ENCODE peak calls at places on chromosome 12, in seven cellular contexts. I is K562, U is choroid plexus epithelial cell, O is WERI-Rb-1, J is lower leg skin, P is gastrocnemius medialis, Y is AG10803. X is an unnamed sample.
A peak's percentile ranks its signal among the peaks of the same experiment; 100 is the strongest.

GRCh38 chr12:16350682-16351081 is 3.2 kb downstream of the MGST1 start:
- DNase-seq in I (no peak), U (peak; percentile 98), O (no peak), J (no peak), P (peak; percentile 65), Y (peak; percentile 96), X (peak; percentile 94)

GRCh38 chr12:50633950-50634349 is 129.2 kb downstream of the DIP2B start:
- DNase-seq in I (no peak), U (no peak), O (no peak), J (no peak), P (no peak), Y (peak; percentile 89), X (peak; percentile 74)

GRCh38 chr12:3496964-3497363 is 6.0 kb downstream of the PRMT8 start:
- DNase-seq in I (no peak), U (no peak), O (peak; percentile 47), J (no peak), P (no peak), Y (no peak), X (no peak)

GRCh38 chr12:15899282-15899870 is 11.8 kb upstream of the DERA start:
- DNase-seq in I (peak; percentile 25), U (peak; percentile 49), O (no peak), J (no peak), P (no peak), Y (no peak), X (no peak)

GRCh38 chr12:402127-402456 is 648 bp downstream of the CCDC77 start:
- DNase-seq in I (peak; percentile 53), U (peak; percentile 65), O (peak; percentile 29), J (no peak), P (no peak), Y (peak; percentile 36), X (peak; percentile 51)

GRCh38 chr12:87953257-87953860 is 75.8 kb downstream of the C12orf50 start:
- DNase-seq in I (peak; percentile 3), U (peak; percentile 89), O (peak; percentile 15), J (no peak), P (no peak), Y (peak; percentile 40), X (peak; percentile 71)

GRCh38 chr12:89721291-89721987 is 12.8 kb upstream of the ATP2B1 start:
- DNase-seq in I (no peak), U (no peak), O (no peak), J (no peak), P (no peak), Y (no peak), X (no peak)

GRCh38 chr12:122888232-122888752 is 7.6 kb downstream of the VPS37B start:
- DNase-seq in I (peak; percentile 60), U (peak; percentile 92), O (no peak), J (peak; percentile 89), P (no peak), Y (peak; percentile 54), X (peak; percentile 81)

GRCh38 chr12:38838211-38838850 is 67.1 kb downstream of the CPNE8 start:
- DNase-seq in I (no peak), U (no peak), O (no peak), J (no peak), P (no peak), Y (no peak), X (no peak)

GRCh38 chr12:59365133-59365532 is 230.7 kb upstream of the SLC16A7 start:
- DNase-seq in I (no peak), U (no peak), O (no peak), J (no peak), P (no peak), Y (no peak), X (no peak)

GRCh38 chr12:46674818-46675217 is 151.0 kb downstream of the SLC38A4 start:
- DNase-seq in I (no peak), U (no peak), O (no peak), J (no peak), P (no peak), Y (no peak), X (no peak)

GRCh38 chr12:1173806-1174617 is 183.0 kb downstream of the ERC1 start:
- DNase-seq in I (no peak), U (no peak), O (no peak), J (no peak), P (no peak), Y (no peak), X (no peak)

GRCh38 chr12:69515394-69515793 is 45.2 kb downstream of the FRS2 start:
- DNase-seq in I (no peak), U (peak; percentile 50), O (no peak), J (no peak), P (no peak), Y (no peak), X (no peak)
- H3K4me3 ChIP-seq in I (no peak overlapping the region), U (no peak overlapping the region), O (no peak overlapping the region), J (no peak overlapping the region), P (no peak overlapping the region), Y (no peak overlapping the region), X (no peak overlapping the region)

GRCh38 chr12:91180577-91180976 is 2.0 kb downstream of the DCN start:
- DNase-seq in I (no peak), U (peak; percentile 84), O (no peak), J (no peak), P (no peak), Y (peak; percentile 95), X (peak; percentile 88)

GRCh38 chr12:91185437-91185836 is 2.8 kb upstream of the DCN start:
- DNase-seq in I (no peak), U (no peak), O (no peak), J (no peak), P (no peak), Y (no peak), X (no peak)

GRCh38 chr12:91181053-91181452 is 1.6 kb downstream of the DCN start:
- DNase-seq in I (no peak), U (peak; percentile 66), O (no peak), J (no peak), P (no peak), Y (peak; percentile 41), X (peak; percentile 55)

GRCh38 chr12:91183565-91183964 is 948 bp upstream of the DCN start:
- DNase-seq in I (no peak), U (no peak), O (no peak), J (no peak), P (no peak), Y (no peak), X (peak; percentile 24)

DNA sequence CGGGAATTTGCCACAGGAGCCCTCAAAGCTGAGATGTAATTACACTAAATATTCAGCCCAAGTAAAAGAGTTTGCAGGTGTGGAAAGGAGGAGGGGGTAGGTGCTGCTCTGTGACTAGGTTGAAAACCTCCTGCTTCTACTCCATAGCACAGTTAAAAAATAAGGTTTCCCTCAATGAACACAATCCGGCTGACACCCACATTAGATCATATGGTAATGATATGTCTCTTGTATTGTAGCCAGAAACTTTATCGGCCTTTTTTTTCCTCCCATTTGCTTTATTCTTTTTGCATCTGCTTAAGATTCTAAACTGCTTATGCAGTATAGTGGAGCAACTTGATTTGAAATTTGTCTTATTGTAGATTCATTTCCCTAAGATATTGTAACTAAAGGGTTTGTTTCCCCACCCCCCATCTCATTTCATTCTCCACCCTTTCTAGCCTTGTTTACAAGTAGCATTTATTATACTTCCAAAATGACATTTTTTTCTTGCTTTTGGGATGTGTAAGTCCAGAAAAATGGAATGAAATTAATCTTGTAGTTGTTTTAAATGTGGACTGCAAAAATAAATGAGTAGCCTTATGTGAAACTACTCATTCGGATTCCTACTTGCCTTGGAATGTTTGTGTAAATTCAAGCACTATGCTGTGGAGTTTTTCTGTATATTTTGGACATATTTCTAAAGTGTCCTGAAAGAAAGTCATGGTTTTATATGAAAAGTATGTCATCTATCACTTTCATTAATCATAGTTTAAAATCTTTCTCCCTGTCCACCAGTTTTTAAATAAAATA is at the start of gene DCN:
- DNase-seq in I (no peak), U (peak; percentile 65), O (no peak), J (no peak), P (no peak), Y (peak; percentile 55), X (peak; percentile 63)
- H3K4me3 ChIP-seq in I (no peak within 1 kb of the TSS), U (peak within 1 kb of the TSS; percentile 64), O (no peak within 1 kb of the TSS), J (no peak within 1 kb of the TSS), P (peak within 1 kb of the TSS; percentile 44), Y (peak within 1 kb of the TSS; percentile 72), X (peak within 1 kb of the TSS; percentile 54)

GRCh38 chr12:108948369-108948768 is 68.5 kb downstream of the DAO start:
- DNase-seq in I (no peak), U (no peak), O (no peak), J (no peak), P (no peak), Y (no peak), X (no peak)

GRCh38 chr12:108955225-108955835 is 65.5 kb downstream of the SVOP start:
- DNase-seq in I (no peak), U (peak; percentile 34), O (peak; percentile 85), J (no peak), P (peak; percentile 43), Y (peak; percentile 31), X (peak; percentile 10)

GRCh38 chr12:108949976-108950375 is 70.1 kb downstream of the DAO start:
- DNase-seq in I (no peak), U (no peak), O (no peak), J (no peak), P (no peak), Y (no peak), X (no peak)

GRCh38 chr12:108947097-108947496 is 67.2 kb downstream of the DAO start:
- DNase-seq in I (no peak), U (no peak), O (no peak), J (no peak), P (no peak), Y (no peak), X (no peak)

GRCh38 chr12:108950991-108951739 is 69.7 kb downstream of the SVOP start:
- DNase-seq in I (peak; percentile 79), U (peak; percentile 77), O (peak; percentile 76), J (peak; percentile 96), P (peak; percentile 61), Y (peak; percentile 52), X (peak; percentile 71)
- H3K4me3 ChIP-seq in I (no peak overlapping the region), U (no peak overlapping the region), O (no peak overlapping the region), J (no peak overlapping the region), P (no peak overlapping the region), Y (peak overlapping the region; percentile 9), X (no peak overlapping the region)

DNA sequence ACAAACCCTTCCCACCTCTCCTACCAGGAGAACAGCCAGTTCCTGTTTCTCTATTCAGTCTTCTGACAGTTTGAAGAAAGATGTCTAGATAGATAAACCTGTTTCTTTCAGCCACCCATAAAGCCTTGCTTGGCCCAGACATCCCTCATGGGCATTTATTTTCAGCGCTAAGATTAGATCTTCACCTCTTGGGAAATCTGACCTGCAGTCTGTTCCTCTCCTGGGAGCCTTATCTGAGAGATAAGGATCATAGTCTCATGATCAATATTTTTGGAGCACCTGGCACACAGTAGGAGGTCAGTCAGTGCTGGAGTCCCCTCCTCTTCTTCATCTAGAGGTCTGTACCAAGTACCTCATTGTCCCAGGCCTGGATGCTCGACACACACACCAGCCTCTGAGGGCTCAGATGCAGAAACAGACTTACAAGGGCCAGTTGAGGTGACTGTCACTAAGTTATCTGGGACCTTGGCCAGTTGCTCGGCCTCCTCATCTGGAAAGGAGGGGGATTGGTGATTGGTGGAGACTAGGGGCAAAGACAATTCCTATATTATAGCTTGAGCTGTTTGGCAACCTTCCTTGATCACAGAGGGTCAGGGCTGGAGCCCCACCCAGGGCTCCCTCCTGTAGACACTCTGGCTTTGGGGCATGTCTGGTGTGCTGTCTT is 18.2 kb downstream of the ACVRL1 start:
- DNase-seq in I (peak; percentile 50), U (no peak), O (no peak), J (peak; percentile 80), P (no peak), Y (no peak), X (no peak)
- H3K4me3 ChIP-seq in I (no peak overlapping the region), U (no peak overlapping the region), O (no peak overlapping the region), J (no peak overlapping the region), P (no peak overlapping the region), Y (no peak overlapping the region), X (no peak overlapping the region)

DNA sequence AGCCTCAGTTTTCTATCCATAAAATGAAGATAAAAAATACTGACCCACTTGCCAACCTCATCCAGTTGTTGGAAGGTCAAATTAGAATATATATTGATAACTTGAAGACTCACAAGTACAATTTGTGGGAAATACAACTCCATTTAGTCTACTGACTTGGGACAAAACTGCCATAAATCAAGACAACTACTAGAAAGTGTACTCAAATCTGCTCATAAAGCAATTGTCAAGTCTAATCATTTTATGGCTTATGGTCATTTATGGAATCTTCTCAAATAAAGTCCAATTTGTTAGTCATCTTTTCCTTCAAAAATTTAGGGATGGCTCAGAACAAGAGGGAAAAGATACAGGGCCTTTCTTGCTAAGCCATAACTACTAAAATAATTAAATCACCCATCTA is 7.0 kb downstream of the BTG1 start:
- DNase-seq in I (no peak), U (no peak), O (no peak), J (no peak), P (no peak), Y (no peak), X (no peak)
- H3K4me3 ChIP-seq in I (no peak overlapping the region), U (no peak overlapping the region), O (no peak overlapping the region), J (no peak overlapping the region), P (peak overlapping the region; percentile 92), Y (no peak overlapping the region), X (no peak overlapping the region)

X was measured in astrocyte of the spinal cord.